ENCODE peak calls at places on chromosomes 5 and 9, in eight cellular contexts. O is effector memory CD4-positive, alpha-beta T cell; U is CD4-positive, CD25-positive, alpha-beta regulatory T cell; S is upper lobe of right lung; G is mesendoderm; N is H7; W is WERI-Rb-1; K is astrocyte. L is an unnamed sample. For H3K27me3, the result is how much of the 10 kb centered on the place peaks cover.

GRCh38 chr5:80569961-80570786 is at the start of gene ANKRD34B:
- DNase-seq in O (no peak), U (no peak), S (peak), G (peak), N (peak), W (peak), K (no peak), L (peak)

GRCh38 chr5:131745594-131746175 is 51.1 kb downstream of the FNIP1 start:
- DNase-seq in O (no peak), U (no peak), S (no peak), G (no peak), N (no peak), W (no peak), K (peak), L (no peak)

GRCh38 chr9:115651456-115651855 is 502.1 kb upstream of the PAPPA start:
- DNase-seq in O (no peak), U (no peak), S (no peak), G (no peak), N (no peak), W (no peak), K (no peak), L (no peak)

GRCh38 chr5:32346869-32347268 is 34.1 kb upstream of the MTMR12 start:
- DNase-seq in O (no peak), U (no peak), S (no peak), G (peak), N (no peak), W (no peak), K (no peak), L (no peak)

GRCh38 chr5:94072116-94072515 is 330.7 kb upstream of the POU5F2 start:
- DNase-seq in O (no peak), U (no peak), S (no peak), G (no peak), N (no peak), W (no peak), K (peak), L (no peak)

GRCh38 chr5:9932770-9933169 is 302.6 kb upstream of the TAS2R1 start:
- DNase-seq in O (no peak), U (no peak), S (no peak), G (peak), N (no peak), W (peak), K (peak), L (peak)

GRCh38 chr9:20095430-20096092 is 306.7 kb upstream of the SLC24A2 start:
- DNase-seq in O (no peak), U (no peak), S (no peak), G (no peak), N (no peak), W (no peak), K (no peak), L (no peak)

GRCh38 chr5:1748271-1748670 is 51.4 kb downstream of the MRPL36 start:
- DNase-seq in O (no peak), U (no peak), S (peak), G (no peak), N (no peak), W (no peak), K (no peak), L (peak)

GRCh38 chr9:80305136-80305535 is 733.4 kb downstream of the TLE4 start:
- DNase-seq in O (no peak), U (no peak), S (no peak), G (no peak), N (no peak), W (no peak), K (no peak), L (no peak)

GRCh38 chr5:118863345-118863744 is 125.0 kb downstream of the DTWD2 start:
- DNase-seq in O (no peak), U (no peak), S (no peak), G (no peak), N (no peak), W (no peak), K (peak), L (no peak)

GRCh38 chr9:110351009-110351467 is 13.4 kb upstream of the TXNDC8 start:
- DNase-seq in O (no peak), U (no peak), S (no peak), G (peak), N (no peak), W (no peak), K (peak), L (no peak)

GRCh38 chr5:12272389-12272788 is 368.1 kb upstream of the CTNND2 start:
- DNase-seq in O (no peak), U (no peak), S (no peak), G (peak), N (peak), W (peak), K (no peak), L (no peak)

GRCh38 chr9:76574171-76574767 is 115.3 kb downstream of the GCNT1 start:
- DNase-seq in O (no peak), U (no peak), S (no peak), G (no peak), N (no peak), W (no peak), K (no peak), L (no peak)

GRCh38 chr5:40813698-40814281 is 15.6 kb upstream of the PRKAA1 start:
- DNase-seq in O (no peak), U (no peak), S (no peak), G (no peak), N (no peak), W (no peak), K (no peak), L (no peak)

GRCh38 chr9:98627291-98627690 is 81.4 kb downstream of the GABBR2 start:
- DNase-seq in O (no peak), U (no peak), S (no peak), G (peak), N (no peak), W (no peak), K (peak), L (no peak)

GRCh38 chr9:137077010-137077747 is at the start of gene UAP1L1:
- DNase-seq in O (peak), U (peak), S (peak), G (no peak), N (peak), W (peak), K (peak), L (peak)

GRCh38 chr5:10457682-10458574 is 16.2 kb downstream of the ROPN1L start:
- DNase-seq in O (no peak), U (no peak), S (no peak), G (peak), N (peak), W (peak), K (no peak), L (peak)

GRCh38 chr9:33868430-33869000 is 51.6 kb downstream of the UBE2R2 start:
- DNase-seq in O (no peak), U (no peak), S (no peak), G (no peak), N (no peak), W (no peak), K (peak), L (no peak)

GRCh38 chr9:137055385-137056364 is 1.8 kb upstream of the ENTPD2 start:
- DNase-seq in O (no peak), U (no peak), S (no peak), G (no peak), N (peak), W (no peak), K (peak), L (peak)

GRCh38 chr9:113955076-113955752 is 79.1 kb downstream of the ZNF618 start:
- DNase-seq in O (no peak), U (no peak), S (no peak), G (no peak), N (no peak), W (no peak), K (peak), L (no peak)

GRCh38 chr9:99601506-99601905 is 220.2 kb upstream of the NR4A3 start:
- DNase-seq in O (no peak), U (no peak), S (no peak), G (no peak), N (no peak), W (no peak), K (no peak), L (no peak)

GRCh38 chr5:133819977-133820471 is 148.4 kb downstream of the C5orf15 start:
- DNase-seq in O (no peak), U (no peak), S (no peak), G (no peak), N (no peak), W (peak), K (no peak), L (no peak)

GRCh38 chr9:114467226-114467750 is 38.0 kb downstream of the WHRN start:
- DNase-seq in O (no peak), U (no peak), S (no peak), G (no peak), N (no peak), W (no peak), K (no peak), L (no peak)

GRCh38 chr5:139075066-139076050 is 122.8 kb downstream of the SIL1 start:
- DNase-seq in O (no peak), U (no peak), S (no peak), G (no peak), N (no peak), W (no peak), K (no peak), L (no peak)

GRCh38 chr5:22644859-22645258 is 208.3 kb downstream of the CDH12 start:
- DNase-seq in O (no peak), U (no peak), S (no peak), G (no peak), N (no peak), W (no peak), K (no peak), L (no peak)

GRCh38 chr5:91848453-91848852 is 465.3 kb upstream of the ARRDC3 start:
- DNase-seq in O (no peak), U (no peak), S (no peak), G (peak), N (no peak), W (no peak), K (peak), L (no peak)

GRCh38 chr9:88090151-88090581 is 48.1 kb downstream of the SPATA31C2 start:
- DNase-seq in O (no peak), U (no peak), S (no peak), G (peak), N (no peak), W (no peak), K (peak), L (no peak)

GRCh38 chr5:31131381-31131811 is 62.1 kb upstream of the CDH6 start:
- DNase-seq in O (no peak), U (no peak), S (no peak), G (no peak), N (no peak), W (no peak), K (peak), L (no peak)

GRCh38 chr5:26942481-26942880 is 95.9 kb downstream of the CDH9 start:
- DNase-seq in O (no peak), U (no peak), S (no peak), G (no peak), N (no peak), W (no peak), K (peak), L (no peak)

GRCh38 chr5:56003633-56004032 is 8.9 kb upstream of the IL6ST start:
- DNase-seq in O (no peak), U (no peak), S (no peak), G (no peak), N (no peak), W (no peak), K (no peak), L (no peak)

GRCh38 chr5:45017568-45017967 is 208.8 kb downstream of the MRPS30 start:
- DNase-seq in O (no peak), U (no peak), S (no peak), G (no peak), N (no peak), W (no peak), K (no peak), L (no peak)

GRCh38 chr9:96408409-96409280 is 9.5 kb downstream of the ZNF367 start:
- DNase-seq in O (no peak), U (no peak), S (no peak), G (no peak), N (no peak), W (no peak), K (no peak), L (no peak)

GRCh38 chr9:126366366-126367011 is 39.9 kb downstream of the MVB12B start:
- DNase-seq in O (no peak), U (no peak), S (no peak), G (no peak), N (no peak), W (no peak), K (peak), L (no peak)

GRCh38 chr5:7080501-7080900 is 315.4 kb upstream of the ADCY2 start:
- DNase-seq in O (no peak), U (no peak), S (no peak), G (no peak), N (no peak), W (no peak), K (no peak), L (no peak)

GRCh38 chr5:7074176-7074575 is 321.8 kb upstream of the ADCY2 start:
- DNase-seq in O (no peak), U (no peak), S (no peak), G (no peak), N (no peak), W (no peak), K (no peak), L (no peak)

GRCh38 chr5:7078901-7079300 is 317.0 kb upstream of the ADCY2 start:
- DNase-seq in O (no peak), U (no peak), S (no peak), G (peak), N (peak), W (peak), K (no peak), L (no peak)

GRCh38 chr5:7073666-7074065 is 322.3 kb upstream of the ADCY2 start:
- DNase-seq in O (no peak), U (no peak), S (no peak), G (no peak), N (no peak), W (no peak), K (no peak), L (no peak)

GRCh38 chr5:7078090-7078489 is 317.8 kb upstream of the ADCY2 start:
- DNase-seq in O (no peak), U (no peak), S (no peak), G (no peak), N (no peak), W (no peak), K (no peak), L (no peak)
- H3K27me3 ChIP-seq in O (under half), U (under half), S (under half), G (under half), N (under half), W (under half), K (under half), L (under half)

GRCh38 chr5:135448071-135448704 is 1.0 kb upstream of the DCANP1 start:
- DNase-seq in O (no peak), U (no peak), S (no peak), G (peak), N (peak), W (no peak), K (peak), L (no peak)
- H3K27me3 ChIP-seq in O (under half), U (under half), S (under half), G (under half), N (under half), W (under half), K (under half), L (under half)

DNA sequence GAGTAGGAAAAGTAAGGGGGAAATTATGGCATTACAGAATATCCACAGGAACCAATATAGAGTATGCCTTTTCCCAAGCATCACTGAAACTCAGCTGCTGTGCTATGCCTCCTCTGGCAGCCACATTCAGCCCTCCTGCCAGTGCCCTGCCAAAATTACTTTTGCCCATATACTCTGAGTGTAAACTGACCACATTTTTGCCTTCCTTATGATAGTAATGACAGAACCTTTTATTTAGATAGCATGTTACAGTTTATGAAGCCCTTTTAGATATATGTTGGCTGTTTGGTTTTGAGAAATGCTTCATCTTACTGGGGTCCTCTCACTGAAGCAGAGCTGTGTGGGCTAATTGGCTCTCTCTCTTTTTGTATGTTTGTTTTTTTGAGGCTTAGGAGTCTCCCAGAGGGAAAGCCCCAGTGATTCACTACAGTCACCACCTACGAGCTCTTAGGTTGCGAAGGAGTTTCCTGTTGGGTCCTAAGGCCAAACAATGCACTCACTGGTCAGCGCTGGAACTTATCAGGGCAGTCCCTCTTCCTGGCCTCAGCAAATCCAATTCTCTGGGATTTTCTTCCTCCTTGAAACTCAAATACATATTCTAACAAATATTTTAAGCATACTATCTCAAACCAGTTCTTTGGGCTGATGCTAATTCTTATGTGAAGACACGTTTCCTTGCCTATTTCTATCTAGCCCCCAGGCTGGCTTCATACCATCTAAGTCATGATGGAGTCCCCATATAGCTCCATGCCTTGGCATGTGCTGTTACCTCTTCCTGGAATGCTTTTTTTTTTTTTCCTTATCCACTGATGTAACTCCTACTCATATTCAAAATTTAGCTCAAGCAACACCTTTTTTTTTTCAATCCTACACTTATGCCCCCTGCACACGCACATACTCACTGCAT is 3.7 kb downstream of the PHF24 start:
- DNase-seq in O (no peak), U (no peak), S (no peak), G (no peak), N (no peak), W (no peak), K (peak), L (no peak)
- H3K27me3 ChIP-seq in O (under half), U (half or more), S (under half), G (under half), N (under half), W (under half), K (half or more), L (half or more)

DNA sequence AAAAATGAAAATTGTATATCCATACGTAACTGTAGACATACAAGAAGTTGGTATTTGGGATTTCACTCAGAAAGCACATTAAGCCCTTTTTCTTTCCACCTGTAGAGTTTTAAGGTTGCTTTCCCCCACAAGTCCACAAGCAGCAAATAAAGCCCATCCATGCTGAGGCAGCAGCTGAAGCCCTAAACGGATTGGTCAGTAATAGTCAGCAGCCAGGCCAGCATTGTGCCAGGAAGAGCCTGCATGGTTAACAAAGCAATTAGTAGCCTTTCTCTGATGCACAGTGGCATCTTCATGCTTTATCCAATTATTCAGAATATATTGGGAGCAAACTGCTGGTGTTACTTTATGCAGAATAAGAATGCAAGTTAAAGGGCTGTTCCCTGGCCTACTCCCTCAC is 16.2 kb downstream of the EBF1 start:
- DNase-seq in O (no peak), U (no peak), S (no peak), G (no peak), N (no peak), W (no peak), K (no peak), L (no peak)
- H3K27me3 ChIP-seq in O (under half), U (under half), S (under half), G (under half), N (under half), W (under half), K (under half), L (under half)

DNA sequence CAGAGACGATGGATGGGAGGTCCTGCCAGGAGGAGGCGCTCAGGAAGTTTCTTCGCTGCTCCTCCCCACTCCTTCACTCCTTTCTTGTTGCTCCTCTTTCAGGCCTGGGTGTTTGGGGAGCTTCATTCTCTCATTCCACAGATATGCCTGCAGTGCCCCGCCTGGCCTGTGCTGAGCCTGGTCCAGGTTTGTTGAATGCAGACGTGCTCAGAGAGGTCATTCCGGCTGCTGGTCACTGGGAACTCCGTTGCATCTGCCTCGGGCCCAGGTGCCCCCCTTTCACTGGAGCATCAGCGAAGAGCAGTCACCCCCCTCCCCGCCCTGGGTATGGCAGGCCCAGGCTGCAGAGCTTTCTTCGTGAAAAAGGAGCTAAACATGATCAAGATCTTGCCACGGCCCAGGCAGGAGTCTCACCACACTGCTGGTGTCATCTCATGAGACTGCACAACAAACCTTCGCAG is 15.5 kb downstream of the SURF6 start:
- DNase-seq in O (no peak), U (no peak), S (peak), G (peak), N (peak), W (no peak), K (no peak), L (no peak)
- H3K27me3 ChIP-seq in O (under half), U (under half), S (under half), G (under half), N (under half), W (under half), K (under half), L (under half)

GRCh38 chr9:133607381-133607780 is 1.8 kb downstream of the FAM163B start:
- DNase-seq in O (no peak), U (no peak), S (no peak), G (no peak), N (no peak), W (no peak), K (no peak), L (no peak)

GRCh38 chr9:133608382-133608781 is 807 bp downstream of the FAM163B start:
- DNase-seq in O (no peak), U (no peak), S (no peak), G (no peak), N (no peak), W (no peak), K (no peak), L (no peak)

GRCh38 chr9:133608881-133609280 is 308 bp downstream of the FAM163B start:
- DNase-seq in O (no peak), U (no peak), S (no peak), G (no peak), N (no peak), W (no peak), K (no peak), L (no peak)

GRCh38 chr9:133607976-133608375 is 1.2 kb downstream of the FAM163B start:
- DNase-seq in O (no peak), U (no peak), S (no peak), G (no peak), N (no peak), W (no peak), K (no peak), L (no peak)

DNA sequence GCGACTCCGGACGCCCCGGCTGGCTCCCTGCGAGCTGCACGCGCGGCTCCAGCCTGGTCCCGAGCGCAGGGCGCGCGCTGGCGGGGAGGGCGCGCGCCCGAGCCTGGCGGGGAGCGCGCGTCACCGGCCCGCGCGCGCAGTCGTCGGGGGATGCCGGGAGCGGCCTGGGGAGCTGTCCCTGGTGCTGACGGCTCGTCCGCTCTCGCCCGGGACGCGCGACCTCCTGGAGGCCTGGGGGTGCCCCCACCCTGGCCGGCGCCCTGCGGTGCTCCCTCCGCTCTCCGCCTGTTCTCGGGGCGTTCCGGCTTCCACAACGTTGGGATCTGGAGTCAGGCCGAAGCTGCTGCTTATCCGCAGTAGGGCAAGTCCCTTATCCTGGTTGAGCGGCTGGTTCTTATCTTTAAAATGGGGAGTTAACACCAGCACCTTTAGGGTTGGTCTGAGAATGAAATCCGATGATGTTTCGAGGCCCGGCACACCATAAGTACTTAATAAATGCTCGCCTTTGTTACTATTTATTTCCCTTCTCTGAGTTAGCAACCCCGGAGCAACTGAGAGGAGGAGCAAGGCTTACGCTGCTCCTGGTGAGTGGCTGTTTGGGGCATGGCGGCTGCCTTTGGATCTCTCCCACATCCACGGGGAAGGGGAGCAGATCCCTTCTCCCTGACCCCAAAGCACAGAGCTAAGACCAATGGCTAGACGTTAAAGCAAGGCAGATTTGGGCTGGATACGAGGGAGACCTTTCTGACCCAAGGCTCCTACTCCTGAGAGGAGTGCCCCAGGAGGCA is at the start of gene FAM163B:
- DNase-seq in O (no peak), U (peak), S (no peak), G (peak), N (peak), W (peak), K (peak), L (peak)
- H3K27me3 ChIP-seq in O (under half), U (under half), S (half or more), G (under half), N (under half), W (under half), K (under half), L (under half)